ENCODE peak calls at places on chromosome 4, in seven cellular contexts. A is C1 segment of cervical spinal cord; F is KBM-7; E is T-helper 2 cell; D is GM03348; J is iris pigment epithelial cell; L is stimulated activated CD4-positive, alpha-beta T cell treated with anti-CD3 and anti-CD28 coated beads, Interleukin-12 subunit alpha, Interleukin-12 subunit beta, amount 100 ng/mL, for 24 hours. X is an unnamed sample.
A peak's percentile ranks its signal among the peaks of the same experiment; 100 is the strongest.

GRCh38 chr4:142367326-142368188 is 478.5 kb downstream of the INPP4B start:
- DNase-seq in D (no peak), J (no peak), F (peak; percentile 43), A (no peak), E (no peak), L (no peak), X (no peak)

GRCh38 chr4:143458966-143459365 is 54.5 kb upstream of the SMARCA5 start:
- DNase-seq in D (no peak), A (no peak), F (no peak), J (peak; percentile 2), L (no peak), E (no peak), X (no peak)

GRCh38 chr4:105061136-105061696 is 85.5 kb upstream of the TET2 start:
- DNase-seq in J (peak; percentile 24), E (no peak), F (peak; percentile 89), A (no peak), D (no peak), L (peak; percentile 22), X (no peak)

GRCh38 chr4:145154573-145154972 is 25.8 kb downstream of the OTUD4 start:
- DNase-seq in D (peak; percentile 21), L (no peak), A (no peak), E (no peak), F (peak; percentile 34), J (peak; percentile 45), X (no peak)

GRCh38 chr4:168569066-168569908 is 72.4 kb downstream of the PALLD start:
- DNase-seq in L (no peak), F (no peak), A (no peak), D (peak; percentile 29), E (no peak), J (peak; percentile 49), X (peak; percentile 22)

GRCh38 chr4:7252051-7252450 is 59.7 kb downstream of the SORCS2 start:
- DNase-seq in F (no peak), D (no peak), E (no peak), L (no peak), J (no peak), A (no peak), X (no peak)

GRCh38 chr4:6109842-6110560 is 90.3 kb downstream of the JAKMIP1 start:
- DNase-seq in D (no peak), J (no peak), A (no peak), L (no peak), E (no peak), F (no peak), X (peak; percentile 25)

GRCh38 chr4:40630335-40631021 is 814 bp upstream of the RBM47 start:
- DNase-seq in L (no peak), A (peak; percentile 8), D (no peak), J (no peak), F (no peak), E (no peak), X (peak; percentile 89)

GRCh38 chr4:8507251-8507570 is 66.6 kb downstream of the TRMT44 start:
- DNase-seq in J (no peak), A (no peak), E (no peak), L (no peak), F (no peak), D (peak; percentile 74), X (no peak)

GRCh38 chr4:41857225-41857624 is 78.0 kb upstream of the TMEM33 start:
- DNase-seq in F (no peak), D (no peak), E (no peak), J (no peak), A (no peak), L (no peak), X (no peak)

GRCh38 chr4:186752310-186752709 is 28.7 kb upstream of the FAT1 start:
- DNase-seq in F (no peak), A (no peak), D (no peak), L (no peak), J (no peak), E (no peak), X (no peak)

GRCh38 chr4:169253087-169253675 is 17.6 kb downstream of the SH3RF1 start:
- DNase-seq in D (no peak), E (no peak), A (no peak), F (no peak), L (no peak), J (peak; percentile 59), X (no peak)

GRCh38 chr4:152684007-152684406 is 4.2 kb upstream of the TMEM154 start:
- DNase-seq in J (no peak), A (no peak), D (no peak), E (no peak), L (no peak), F (no peak), X (no peak)

GRCh38 chr4:97116511-97116910 is 1026.8 kb downstream of the STPG2 start:
- DNase-seq in A (no peak), J (no peak), F (no peak), E (no peak), D (no peak), L (no peak), X (no peak)

GRCh38 chr4:77827343-77827742 is 8.2 kb upstream of the CNOT6L start:
- DNase-seq in A (no peak), J (no peak), F (no peak), L (no peak), E (no peak), D (no peak), X (no peak)

GRCh38 chr4:154294951-154295350 is 196.6 kb downstream of the DCHS2 start:
- DNase-seq in A (no peak), D (no peak), J (no peak), L (no peak), F (no peak), E (no peak), X (no peak)

GRCh38 chr4:39568805-39569204 is 41.6 kb upstream of the UGDH start:
- DNase-seq in J (no peak), D (no peak), F (no peak), L (no peak), E (no peak), A (no peak), X (no peak)

GRCh38 chr4:139077567-139078355 is 62.2 kb downstream of the NOCT start:
- DNase-seq in A (no peak), D (no peak), J (no peak), F (no peak), L (no peak), E (no peak), X (no peak)

GRCh38 chr4:47741200-47741599 is 96.7 kb downstream of the CORIN start:
- DNase-seq in J (peak; percentile 80), A (no peak), F (peak; percentile 27), D (no peak), E (no peak), L (no peak), X (no peak)

GRCh38 chr4:65521666-65522065 is 148.6 kb downstream of the EPHA5 start:
- DNase-seq in J (no peak), A (no peak), F (no peak), E (no peak), L (no peak), D (no peak), X (no peak)

GRCh38 chr4:76902233-76902890 is 4.4 kb upstream of the SOWAHB start:
- DNase-seq in F (no peak), D (no peak), E (no peak), L (no peak), A (no peak), J (no peak), X (peak; percentile 58)

GRCh38 chr4:174119818-174120217 is 163.6 kb downstream of the FBXO8 start:
- DNase-seq in J (no peak), L (no peak), E (no peak), D (no peak), A (no peak), F (no peak), X (no peak)

GRCh38 chr4:184450743-184451142 is 23.6 kb downstream of the IRF2 start:
- DNase-seq in L (no peak), E (no peak), D (no peak), F (no peak), A (no peak), J (no peak), X (no peak)

GRCh38 chr4:108607426-108607825 is 12.9 kb upstream of the RPL34 start:
- DNase-seq in L (no peak), F (no peak), D (no peak), A (no peak), E (no peak), J (no peak), X (no peak)

GRCh38 chr4:8534129-8534528 is 46.1 kb upstream of the GPR78 start:
- DNase-seq in L (no peak), E (no peak), J (peak; percentile 91), A (no peak), D (no peak), F (no peak), X (peak; percentile 19)

GRCh38 chr4:4655901-4656300 is 114.1 kb upstream of the STX18 start:
- DNase-seq in F (no peak), J (peak; percentile 30), D (no peak), A (no peak), E (no peak), L (no peak), X (no peak)

GRCh38 chr4:14149469-14150030 is 522.0 kb upstream of the BOD1L1 start:
- DNase-seq in A (no peak), L (no peak), D (no peak), J (peak; percentile 7), E (no peak), F (no peak), X (no peak)

GRCh38 chr4:76830612-76831474 is 67.1 kb downstream of the SOWAHB start:
- DNase-seq in D (peak; percentile 53), F (no peak), L (no peak), J (peak; percentile 61), E (no peak), A (no peak), X (peak; percentile 80)

GRCh38 chr4:113499696-113500095 is 261.8 kb downstream of the CAMK2D start:
- DNase-seq in E (no peak), A (no peak), L (no peak), F (no peak), D (peak; percentile 33), J (peak; percentile 92), X (no peak)

GRCh38 chr4:188819243-188819642 is 680.0 kb downstream of the TRIML1 start:
- DNase-seq in E (no peak), L (no peak), D (peak; percentile 7), F (no peak), J (peak; percentile 1), A (no peak), X (no peak)

X was measured in left colon.